ENCODE peak calls at places on chromosomes 12 and 14, in six cellular contexts. U, F, N, T, Q and J are unnamed samples. For H3K9me3, the result is how much of the 10 kb centered on the place peaks cover.

GRCh38 chr14:103552811-103553210 is 9.6 kb downstream of the BAG5 start:
- DNase-seq in F (no peak), N (no peak), U (no peak), Q (no peak), T (no peak), J (no peak)

GRCh38 chr12:27013606-27014084 is 539 bp downstream of the TM7SF3 start:
- DNase-seq in F (peak), T (no peak), U (no peak), N (peak), Q (peak), J (no peak)

GRCh38 chr14:68634346-68634745 is 158.5 kb downstream of the ZFP36L1 start:
- DNase-seq in T (no peak), F (no peak), U (no peak), N (peak), Q (no peak), J (no peak)

GRCh38 chr12:40016960-40017359 is 88.9 kb downstream of the SLC2A13 start:
- DNase-seq in T (no peak), F (no peak), Q (no peak), N (no peak), U (no peak), J (no peak)

GRCh38 chr12:42332301-42332894 is 6.4 kb downstream of the PPHLN1 start:
- DNase-seq in N (no peak), Q (no peak), T (no peak), F (peak), U (no peak), J (peak)

GRCh38 chr14:73467800-73468199 is 9.5 kb upstream of the NUMB start:
- DNase-seq in T (no peak), U (no peak), N (no peak), Q (no peak), F (no peak), J (no peak)

GRCh38 chr12:12806784-12807516 is 6.2 kb upstream of the DDX47 start:
- DNase-seq in N (no peak), U (no peak), F (no peak), T (no peak), Q (no peak), J (no peak)

GRCh38 chr14:55579724-55580400 is at the start of gene KTN1:
- DNase-seq in F (peak), Q (peak), U (peak), T (peak), N (peak), J (peak)

GRCh38 chr12:111107392-111108178 is 187.2 kb upstream of the MYL2 start:
- DNase-seq in T (no peak), F (no peak), U (no peak), N (no peak), Q (no peak), J (no peak)

GRCh38 chr14:29078810-29079522 is 312.4 kb downstream of the FOXG1 start:
- DNase-seq in Q (no peak), U (no peak), N (no peak), T (no peak), F (no peak), J (no peak)

GRCh38 chr12:105820407-105821140 is 318.2 kb downstream of the NUAK1 start:
- DNase-seq in T (no peak), Q (peak), U (no peak), F (no peak), N (no peak), J (no peak)

GRCh38 chr14:100891051-100891450 is 12.5 kb downstream of the RTL1 start:
- DNase-seq in Q (no peak), T (no peak), F (no peak), N (no peak), U (no peak), J (no peak)

GRCh38 chr14:76901171-76902055 is 75.2 kb downstream of the LRRC74A start:
- DNase-seq in U (no peak), F (no peak), N (no peak), Q (no peak), T (no peak), J (no peak)

GRCh38 chr14:80575763-80576162 is 364.5 kb upstream of the DIO2 start:
- DNase-seq in F (no peak), N (no peak), Q (no peak), U (no peak), T (no peak), J (no peak)

GRCh38 chr12:12182926-12183325 is 83.9 kb downstream of the LRP6 start:
- DNase-seq in F (no peak), U (no peak), N (no peak), T (no peak), Q (no peak), J (no peak)

GRCh38 chr12:75923964-75924666 is 107.5 kb downstream of the PHLDA1 start:
- DNase-seq in T (no peak), N (no peak), U (no peak), Q (no peak), F (no peak), J (no peak)

GRCh38 chr12:115267464-115267863 is 583.5 kb upstream of the TBX3 start:
- DNase-seq in U (no peak), T (no peak), N (no peak), Q (no peak), F (no peak), J (no peak)

GRCh38 chr12:8504351-8504750 is 9.0 kb upstream of the CLEC4D start:
- DNase-seq in F (no peak), Q (no peak), T (no peak), U (no peak), N (no peak), J (no peak)

GRCh38 chr12:80681-81190 is 14.2 kb downstream of the IQSEC3 start:
- DNase-seq in F (no peak), Q (no peak), N (no peak), U (no peak), T (no peak), J (no peak)

GRCh38 chr14:69612014-69612758 is 790 bp downstream of the SUSD6 start:
- DNase-seq in T (peak), Q (peak), U (peak), N (peak), F (peak), J (no peak)

GRCh38 chr12:24560867-24561266 is 388.0 kb downstream of the BCAT1 start:
- DNase-seq in T (no peak), F (no peak), U (no peak), N (no peak), Q (peak), J (no peak)

GRCh38 chr12:63319386-63319785 is 168.4 kb upstream of the AVPR1A start:
- DNase-seq in T (no peak), U (no peak), F (no peak), N (no peak), Q (no peak), J (no peak)

GRCh38 chr12:12024958-12025682 is 45.6 kb upstream of the BCL2L14 start:
- DNase-seq in N (peak), F (peak), T (no peak), U (peak), Q (no peak), J (peak)

GRCh38 chr12:9404469-9405260 is 196.5 kb upstream of the PZP start:
- DNase-seq in N (peak), F (no peak), T (no peak), U (no peak), Q (peak), J (no peak)

GRCh38 chr12:58915634-58916033 is 4.7 kb downstream of the LRIG3 start:
- DNase-seq in F (no peak), Q (peak), T (no peak), U (no peak), N (no peak), J (no peak)

GRCh38 chr14:59075503-59075902 is 113.0 kb upstream of the DAAM1 start:
- DNase-seq in F (no peak), Q (no peak), N (no peak), U (no peak), T (no peak), J (no peak)

GRCh38 chr12:53530056-53530455 is 22.8 kb upstream of the NPFF start:
- DNase-seq in F (no peak), U (no peak), T (no peak), Q (no peak), N (no peak), J (no peak)

GRCh38 chr12:1529228-1529861 is 65.0 kb downstream of the FBXL14 start:
- DNase-seq in T (no peak), U (no peak), N (no peak), Q (no peak), F (no peak), J (no peak)

GRCh38 chr14:103561381-103562134 is 899 bp downstream of the BAG5 start:
- DNase-seq in F (peak), Q (peak), N (peak), T (peak), U (peak), J (no peak)

GRCh38 chr14:69069020-69069421 is 83.9 kb downstream of the DCAF5 start:
- DNase-seq in F (no peak), T (no peak), N (no peak), U (no peak), Q (no peak), J (no peak)

GRCh38 chr14:94117856-94118255 is 7.3 kb downstream of the IFI27 start:
- DNase-seq in F (no peak), U (no peak), Q (no peak), T (no peak), N (no peak), J (no peak)

GRCh38 chr14:50616275-50616674 is 51.8 kb downstream of the SAV1 start:
- DNase-seq in U (no peak), Q (no peak), T (no peak), N (no peak), F (no peak), J (no peak)

GRCh38 chr12:46571593-46571992 is 199.0 kb upstream of the SLC38A2 start:
- DNase-seq in F (no peak), U (no peak), T (no peak), N (no peak), Q (no peak), J (no peak)

GRCh38 chr12:9820281-9820930 is 6.9 kb upstream of the KLRF1 start:
- DNase-seq in N (no peak), F (no peak), U (no peak), Q (no peak), T (no peak), J (no peak)

GRCh38 chr14:50649691-50650090 is 18.4 kb downstream of the SAV1 start:
- DNase-seq in U (no peak), T (no peak), N (no peak), Q (no peak), F (no peak), J (no peak)

GRCh38 chr14:106507354-106507753 is 981.0 kb downstream of the TMEM121 start:
- DNase-seq in T (no peak), F (no peak), U (no peak), Q (no peak), N (no peak), J (no peak)
- H3K9me3 ChIP-seq in T (under half), F (under half), U (under half), Q (under half), N (under half), J (under half)

GRCh38 chr14:85172290-85172689 is 357.7 kb upstream of the FLRT2 start:
- DNase-seq in Q (no peak), N (no peak), T (no peak), F (no peak), U (no peak), J (no peak)
- H3K9me3 ChIP-seq in Q (under half), N (under half), T (under half), F (under half), U (under half), J (under half)

DNA sequence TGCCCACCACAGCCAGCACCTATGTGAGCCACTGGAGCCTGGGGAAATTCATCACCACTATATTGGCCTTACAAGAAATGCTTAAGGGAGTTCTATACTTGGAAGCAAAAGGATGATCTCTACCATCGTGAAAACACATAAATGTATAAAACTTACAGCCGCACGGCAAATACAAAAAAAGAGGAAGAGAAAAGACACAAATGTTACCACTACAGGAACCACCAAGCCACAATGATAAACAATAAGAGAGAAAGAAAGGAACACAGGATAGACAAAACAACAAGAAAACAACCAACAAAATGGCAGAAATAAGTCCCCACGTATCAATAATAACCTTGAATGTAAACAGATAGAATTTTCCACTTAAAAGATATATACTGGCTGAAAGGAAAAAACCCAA is 267.5 kb downstream of the TMEM121 start:
- DNase-seq in N (no peak), F (no peak), U (no peak), Q (no peak), T (no peak), J (no peak)
- H3K9me3 ChIP-seq in N (under half), F (under half), U (under half), Q (under half), T (under half), J (under half)

GRCh38 chr12:130685250-130685649 is 30.8 kb downstream of the RIMBP2 start:
- DNase-seq in U (no peak), Q (no peak), N (no peak), F (no peak), T (no peak), J (no peak)

GRCh38 chr12:130687190-130687589 is 28.9 kb downstream of the RIMBP2 start:
- DNase-seq in N (no peak), Q (no peak), T (no peak), F (no peak), U (no peak), J (no peak)

GRCh38 chr12:130685850-130686249 is 30.2 kb downstream of the RIMBP2 start:
- DNase-seq in Q (no peak), T (no peak), N (no peak), F (no peak), U (no peak), J (no peak)

GRCh38 chr12:130688027-130688778 is 27.9 kb downstream of the RIMBP2 start:
- DNase-seq in F (no peak), N (no peak), T (no peak), Q (no peak), U (no peak), J (no peak)

GRCh38 chr12:130686511-130686981 is 29.6 kb downstream of the RIMBP2 start:
- DNase-seq in N (no peak), Q (peak), U (no peak), F (no peak), T (no peak), J (no peak)
- H3K9me3 ChIP-seq in N (under half), Q (under half), U (under half), F (under half), T (under half), J (under half)

DNA sequence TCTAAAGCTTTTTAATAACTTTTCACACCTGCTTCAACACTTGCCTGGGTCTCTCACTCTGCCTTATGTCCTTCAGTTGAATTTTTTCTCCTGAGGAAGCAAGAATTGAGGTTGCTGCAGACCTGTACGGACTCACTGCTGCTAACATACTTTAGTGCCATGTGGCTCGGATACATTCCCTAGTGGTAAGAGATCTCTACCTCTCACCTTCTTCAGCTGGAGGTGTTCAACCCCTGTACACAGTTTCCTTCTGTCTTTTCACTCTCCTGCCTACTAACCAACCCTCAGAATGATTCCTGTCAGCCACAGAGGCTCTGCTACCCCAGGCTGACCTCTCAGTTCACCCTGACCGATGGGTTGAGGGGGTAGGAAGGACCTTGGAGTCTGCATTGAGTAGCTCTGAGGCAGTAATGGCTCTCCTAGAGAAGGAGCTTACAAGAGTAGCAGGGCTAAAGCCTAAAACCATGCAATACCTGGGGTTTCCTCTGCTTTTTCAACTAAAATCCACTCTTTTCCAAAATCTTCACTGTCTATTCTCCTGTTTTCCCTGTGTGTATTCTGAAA is 14.2 kb upstream of the DHRS2 start:
- DNase-seq in Q (no peak), N (no peak), T (no peak), F (no peak), U (no peak), J (no peak)
- H3K9me3 ChIP-seq in Q (under half), N (under half), T (under half), F (under half), U (under half), J (under half)

DNA sequence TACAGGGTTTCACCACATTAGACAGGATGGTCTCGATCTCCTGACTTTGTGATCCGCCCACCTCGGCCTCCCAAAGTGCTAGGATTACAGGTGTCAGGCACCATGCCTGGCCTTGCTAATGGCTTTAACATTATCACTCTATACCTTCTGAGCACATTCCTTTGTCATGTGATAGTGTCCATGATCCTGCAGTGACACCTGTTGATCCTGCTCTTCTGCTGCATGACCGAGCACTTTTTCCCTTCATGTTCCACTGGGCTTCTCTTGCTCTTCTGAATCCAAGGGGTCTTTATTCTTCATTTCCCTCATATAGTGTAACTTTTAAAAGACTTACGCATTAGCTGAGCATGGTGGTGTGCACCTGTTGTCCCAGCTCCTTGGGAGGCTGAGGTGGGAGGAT is 11.6 kb downstream of the ZNF268 start:
- DNase-seq in F (no peak), N (no peak), T (no peak), U (no peak), Q (no peak), J (no peak)
- H3K9me3 ChIP-seq in F (half or more), N (under half), T (half or more), U (half or more), Q (under half), J (half or more)

GRCh38 chr12:5213990-5214389 is 170.3 kb downstream of the KCNA5 start:
- DNase-seq in T (no peak), Q (no peak), U (no peak), F (no peak), N (no peak), J (no peak)
- H3K9me3 ChIP-seq in T (under half), Q (under half), U (under half), F (under half), N (under half), J (under half)

GRCh38 chr14:40271480-40271879 is 839.2 kb upstream of the FBXO33 start:
- DNase-seq in N (no peak), F (no peak), Q (no peak), T (no peak), U (no peak), J (no peak)

GRCh38 chr14:40268236-40268635 is 836.0 kb upstream of the FBXO33 start:
- DNase-seq in N (no peak), U (no peak), Q (no peak), F (no peak), T (no peak), J (no peak)

GRCh38 chr14:40273417-40273816 is 841.2 kb upstream of the FBXO33 start:
- DNase-seq in U (no peak), F (no peak), Q (no peak), N (no peak), T (no peak), J (no peak)

GRCh38 chr14:40269436-40269835 is 837.2 kb upstream of the FBXO33 start:
- DNase-seq in T (no peak), F (no peak), N (no peak), Q (no peak), U (no peak), J (no peak)
- H3K9me3 ChIP-seq in T (under half), F (under half), N (under half), Q (under half), U (under half), J (under half)

DNA sequence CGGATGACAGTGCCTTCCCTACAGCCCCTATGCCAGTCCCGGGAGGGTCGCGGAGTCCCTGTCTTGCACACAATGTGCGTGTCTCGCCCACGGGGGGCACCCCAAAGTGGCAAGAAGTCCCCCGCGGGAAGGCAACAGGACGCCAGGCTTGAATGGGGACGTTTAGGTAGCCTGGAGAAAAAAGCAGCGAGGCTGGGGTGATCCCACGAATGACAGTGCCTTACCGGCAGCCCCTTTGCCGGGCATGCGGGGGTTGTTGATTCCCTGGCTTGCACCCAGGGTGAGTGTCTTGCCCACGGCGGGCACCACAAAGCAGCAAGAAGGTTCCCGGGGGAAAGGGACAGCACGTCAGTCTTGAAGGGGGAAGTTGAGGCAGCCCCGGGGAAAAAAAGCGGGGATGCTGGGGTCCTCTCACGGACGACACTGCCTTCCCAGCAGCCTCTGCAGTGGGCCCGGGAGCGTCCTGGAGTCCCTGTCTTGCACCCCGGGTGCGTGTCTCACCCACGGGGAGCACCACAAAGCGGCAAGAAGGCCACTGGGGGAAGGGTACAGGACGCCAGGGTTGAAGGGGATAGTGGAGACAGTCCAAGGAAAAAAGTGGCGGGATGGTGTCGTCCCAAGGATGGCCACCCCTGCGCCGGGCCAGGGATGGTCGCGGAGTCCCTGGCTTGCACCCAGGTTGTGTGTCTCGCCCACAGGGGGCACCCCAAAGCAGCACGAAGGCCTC is 156.8 kb upstream of the ALG10B start:
- DNase-seq in F (no peak), T (no peak), N (no peak), Q (no peak), U (no peak), J (no peak)
- H3K9me3 ChIP-seq in F (under half), T (under half), N (under half), Q (under half), U (under half), J (under half)